ENCODE peak calls at places on chromosomes 6 and 20, in ten cellular contexts. V is activated T-helper 1 cell treated with anti-CD3 and anti-CD28 coated beads, Interleukin-2, amount 50 U/mL, for 16 hours; I is activated T-cell treated with anti-CD3 and anti-CD28 coated beads, Interleukin-2, amount 50 U/mL, for 4 hours; W is suprapubic skin; J is NCI-H526 treated with DMSO at 0.1 percent for 48 hours; U is posterior cingulate gyrus; T is left lung; K is stimulated activated CD4-positive, alpha-beta T cell treated with anti-CD3 and anti-CD28 coated beads, Interleukin-1b, Interleukin-23, amount 100 ng/mL, for 4 hours; Y is SHP77; R is germinal center. Q is an unnamed sample.
A peak's percentile ranks its signal among the peaks of the same experiment; 100 is the strongest.

GRCh38 chr6:29834564-29835436 is 7.2 kb downstream of the HLA-G start:
- DNase-seq in Y (no peak), U (no peak), J (no peak), I (peak; percentile 57), W (no peak), K (peak; percentile 46), R (no peak), T (peak; percentile 81), V (no peak), Q (no peak)

GRCh38 chr6:97437087-97437486 is 154.1 kb upstream of the MMS22L start:
- DNase-seq in W (no peak), J (peak; percentile 47), K (no peak), I (no peak), U (peak; percentile 24), T (no peak), R (peak; percentile 15), V (no peak), Y (peak; percentile 16), Q (no peak)

GRCh38 chr6:48151142-48151541 is 40.1 kb upstream of the PTCHD4 start:
- DNase-seq in V (no peak), U (no peak), J (no peak), T (no peak), W (no peak), Y (no peak), K (no peak), R (no peak), I (no peak), Q (no peak)

GRCh38 chr20:48387675-48388074 is 440.1 kb downstream of the PREX1 start:
- DNase-seq in U (no peak), W (no peak), V (no peak), Y (no peak), J (no peak), K (no peak), R (no peak), I (no peak), T (no peak), Q (no peak)

GRCh38 chr6:159788276-159788675 is 1.1 kb downstream of the TCP1 start:
- DNase-seq in T (no peak), R (no peak), U (no peak), Y (no peak), J (no peak), I (no peak), W (no peak), V (no peak), K (no peak), Q (no peak)

GRCh38 chr6:134253681-134254080 is 64.2 kb downstream of the SGK1 start:
- DNase-seq in W (no peak), R (no peak), V (no peak), K (no peak), U (peak; percentile 40), J (no peak), I (no peak), T (no peak), Y (no peak), Q (peak; percentile 51)

GRCh38 chr6:10556496-10557391 is 35.6 kb downstream of the GCNT2 start:
- DNase-seq in Y (no peak), K (no peak), T (no peak), V (no peak), J (peak; percentile 28), R (no peak), U (no peak), W (no peak), I (no peak), Q (no peak)

GRCh38 chr20:61912665-61913422 is 152.8 kb downstream of the TAF4 start:
- DNase-seq in J (no peak), T (peak; percentile 58), R (no peak), K (no peak), U (no peak), W (no peak), V (no peak), I (no peak), Y (no peak), Q (no peak)

GRCh38 chr20:54470697-54471096 is 4.7 kb upstream of the DOK5 start:
- DNase-seq in W (no peak), R (no peak), V (no peak), Y (no peak), K (no peak), J (no peak), I (no peak), U (no peak), T (no peak), Q (no peak)

GRCh38 chr6:99330159-99330558 is 19.3 kb downstream of the FAXC start:
- DNase-seq in U (peak; percentile 54), Y (peak; percentile 62), V (no peak), I (peak; percentile 30), T (no peak), R (peak; percentile 62), W (no peak), K (peak; percentile 26), J (peak; percentile 6), Q (no peak)

GRCh38 chr20:63499333-63499969 is 568 bp upstream of the EEF1A2 start:
- DNase-seq in U (no peak), I (no peak), K (no peak), J (no peak), V (no peak), W (peak; percentile 62), T (peak; percentile 70), R (no peak), Y (no peak), Q (no peak)

GRCh38 chr20:40600441-40601235 is 88.4 kb downstream of the MAFB start:
- DNase-seq in K (no peak), I (no peak), W (no peak), J (no peak), U (no peak), R (no peak), T (no peak), V (no peak), Y (no peak), Q (no peak)

GRCh38 chr6:127749095-127749494 is 151.8 kb downstream of the THEMIS start:
- DNase-seq in R (no peak), K (no peak), V (no peak), W (no peak), T (no peak), U (no peak), Y (no peak), J (no peak), I (no peak), Q (no peak)

GRCh38 chr6:72048080-72048479 is 161.7 kb downstream of the RIMS1 start:
- DNase-seq in R (no peak), W (no peak), J (no peak), T (no peak), V (no peak), U (no peak), K (no peak), Y (no peak), I (no peak), Q (no peak)

GRCh38 chr20:61788343-61788742 is 277.3 kb downstream of the TAF4 start:
- DNase-seq in Y (no peak), I (no peak), J (no peak), W (no peak), V (no peak), T (no peak), K (no peak), U (no peak), R (no peak), Q (no peak)

GRCh38 chr6:1199981-1200637 is 111.8 kb upstream of the FOXQ1 start:
- DNase-seq in J (no peak), R (no peak), I (no peak), T (no peak), K (no peak), U (no peak), Y (no peak), W (no peak), V (no peak), Q (no peak)

GRCh38 chr20:35487479-35487878 is 32.1 kb downstream of the CEP250 start:
- DNase-seq in J (no peak), T (no peak), R (no peak), W (no peak), U (no peak), K (no peak), I (no peak), V (no peak), Y (no peak), Q (no peak)

GRCh38 chr6:41079080-41079479 is 6.3 kb downstream of the NFYA start:
- DNase-seq in W (no peak), K (no peak), I (no peak), U (no peak), J (no peak), T (no peak), R (no peak), V (no peak), Y (no peak), Q (no peak)

GRCh38 chr6:11500008-11500407 is 37.5 kb upstream of the TMEM170B start:
- DNase-seq in V (no peak), K (no peak), W (no peak), J (no peak), I (no peak), Y (peak; percentile 14), U (no peak), T (no peak), R (no peak), Q (peak; percentile 33)

GRCh38 chr6:140931581-140931980 is 1201.1 kb upstream of the GJE1 start:
- DNase-seq in J (no peak), I (no peak), V (no peak), Y (no peak), K (no peak), U (no peak), R (no peak), W (no peak), T (no peak), Q (no peak)

GRCh38 chr6:142537612-142538478 is 236.0 kb downstream of the ADGRG6 start:
- DNase-seq in K (no peak), T (no peak), W (no peak), V (no peak), Y (peak; percentile 8), R (no peak), I (no peak), J (no peak), U (no peak), Q (no peak)

GRCh38 chr6:30902709-30903108 is 5.3 kb upstream of the GTF2H4 start:
- DNase-seq in T (no peak), I (no peak), R (no peak), W (no peak), Y (no peak), U (no peak), V (no peak), K (no peak), J (no peak), Q (no peak)

GRCh38 chr6:14123331-14124105 is 5.9 kb downstream of the CD83 start:
- DNase-seq in W (no peak), J (no peak), T (no peak), Y (no peak), K (no peak), R (peak; percentile 50), I (no peak), U (no peak), V (no peak), Q (no peak)